ENCODE peak calls at places on chromosomes 3 and 15, in five cellular contexts. P is esophagus muscularis mucosa, C is esophagus squamous epithelium, D is adrenal gland, A is endodermal cell. U is an unnamed sample.

GRCh38 chr15:37217567-37217966 is 117.2 kb upstream of the MEIS2 start:
- DNase-seq in P (no peak), C (no peak), D (no peak), A (no peak), U (no peak)

GRCh38 chr3:107884719-107885460 is 205.9 kb downstream of the CD47 start:
- DNase-seq in P (no peak), C (no peak), D (no peak), A (no peak), U (peak)

GRCh38 chr3:128488636-128488994 is 4.4 kb downstream of the GATA2 start:
- DNase-seq in P (no peak), C (no peak), D (no peak), A (no peak), U (no peak)

GRCh38 chr3:4474683-4475490 is 7.8 kb upstream of the SUMF1 start:
- DNase-seq in P (no peak), C (peak), D (peak), A (no peak), U (peak)

GRCh38 chr3:195182470-195182795 is 88.5 kb downstream of the XXYLT1 start:
- DNase-seq in P (no peak), C (no peak), D (peak), A (no peak), U (peak)

GRCh38 chr3:27568393-27568792 is 84.2 kb upstream of the SLC4A7 start:
- DNase-seq in P (no peak), C (no peak), D (peak), A (no peak), U (peak)

GRCh38 chr15:99307735-99308134 is 56.5 kb downstream of the LRRC28 start:
- DNase-seq in P (no peak), C (no peak), D (no peak), A (no peak), U (no peak)

GRCh38 chr3:127104586-127104985 is 88.3 kb upstream of the PRR23E start:
- DNase-seq in P (no peak), C (no peak), D (no peak), A (peak), U (no peak)

GRCh38 chr15:70318996-70319465 is 221.3 kb upstream of the TLE3 start:
- DNase-seq in P (no peak), C (no peak), D (no peak), A (no peak), U (peak)

GRCh38 chr3:11459147-11459837 is 184.4 kb downstream of the VGLL4 start:
- DNase-seq in P (no peak), C (no peak), D (no peak), A (no peak), U (peak)

GRCh38 chr15:63933522-63933921 is 99.8 kb upstream of the HERC1 start:
- DNase-seq in P (no peak), C (no peak), D (peak), A (no peak), U (no peak)

GRCh38 chr3:132047209-132047608 is 12.4 kb upstream of the CPNE4 start:
- DNase-seq in P (no peak), C (no peak), D (no peak), A (no peak), U (peak)

GRCh38 chr3:18713576-18713951 is 288.4 kb upstream of the SATB1 start:
- DNase-seq in P (no peak), C (no peak), D (no peak), A (no peak), U (no peak)

GRCh38 chr3:152444029-152444641 is 175.4 kb downstream of the MBNL1 start:
- DNase-seq in P (no peak), C (no peak), D (no peak), A (no peak), U (peak)

GRCh38 chr3:66898155-66898554 is 100.0 kb upstream of the KBTBD8 start:
- DNase-seq in P (no peak), C (no peak), D (no peak), A (no peak), U (no peak)

GRCh38 chr3:115072265-115073008 is 74.7 kb downstream of the ZBTB20 start:
- DNase-seq in P (no peak), C (no peak), D (no peak), A (no peak), U (peak)

GRCh38 chr3:190443257-190443656 is 6.4 kb downstream of the TMEM207 start:
- DNase-seq in P (no peak), C (no peak), D (no peak), A (no peak), U (no peak)

GRCh38 chr3:104437131-104437750 is 929.5 kb upstream of the ALCAM start:
- DNase-seq in P (no peak), C (no peak), D (no peak), A (no peak), U (peak)

GRCh38 chr15:85394552-85395333 is 14.3 kb downstream of the AKAP13 start:
- DNase-seq in P (no peak), C (no peak), D (no peak), A (no peak), U (no peak)

DNA sequence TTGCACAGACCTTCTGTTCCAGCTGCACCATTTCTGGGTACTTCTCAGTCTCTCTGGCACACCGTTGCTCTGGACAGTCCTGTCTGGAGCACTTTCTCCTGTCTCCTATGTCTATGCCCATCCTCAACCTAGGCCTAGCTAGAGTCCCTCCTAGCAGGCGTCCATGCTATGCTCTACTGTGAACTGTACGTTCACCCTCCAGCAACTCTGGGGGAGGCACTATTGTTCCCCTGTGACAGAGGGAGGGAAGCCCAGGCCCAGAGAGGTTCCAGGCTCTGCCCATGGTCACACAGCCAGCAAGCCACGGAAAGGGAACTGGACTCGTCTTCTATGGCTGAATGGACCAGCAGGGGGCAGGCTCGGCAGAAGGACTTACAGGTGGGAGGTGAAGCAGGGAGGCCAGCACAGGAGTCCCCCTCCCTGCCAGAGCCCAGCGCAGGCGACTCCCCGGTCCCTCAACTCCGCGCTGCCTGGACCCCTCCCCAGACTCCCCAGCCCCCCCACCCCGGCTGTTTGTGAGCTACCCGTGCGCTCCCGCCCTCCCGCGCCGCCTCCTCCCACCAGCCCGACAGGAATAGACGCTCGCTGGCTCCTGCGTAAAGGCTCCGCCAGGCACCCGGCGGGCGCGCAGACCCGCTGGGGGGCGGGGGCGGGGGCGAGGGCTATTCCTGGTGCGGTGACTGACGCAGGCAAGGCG is 1.7 kb upstream of the LINGO1 start:
- DNase-seq in P (no peak), C (no peak), D (peak), A (peak), U (peak)
- TF ChIP-seq CTCF in P (peak), C (peak), D (no peak), A (peak), U (peak)

GRCh38 chr15:22918056-22918455 is 62.1 kb downstream of the CYFIP1 start:
- DNase-seq in P (no peak), C (no peak), D (no peak), A (no peak), U (peak)

GRCh38 chr15:22917556-22917955 is 62.6 kb downstream of the CYFIP1 start:
- DNase-seq in P (no peak), C (no peak), D (no peak), A (no peak), U (no peak)

GRCh38 chr15:22916606-22917350 is 63.4 kb downstream of the CYFIP1 start:
- DNase-seq in P (no peak), C (no peak), D (no peak), A (no peak), U (no peak)

GRCh38 chr15:22913646-22914380 is 66.4 kb downstream of the CYFIP1 start:
- DNase-seq in P (no peak), C (no peak), D (no peak), A (no peak), U (no peak)

DNA sequence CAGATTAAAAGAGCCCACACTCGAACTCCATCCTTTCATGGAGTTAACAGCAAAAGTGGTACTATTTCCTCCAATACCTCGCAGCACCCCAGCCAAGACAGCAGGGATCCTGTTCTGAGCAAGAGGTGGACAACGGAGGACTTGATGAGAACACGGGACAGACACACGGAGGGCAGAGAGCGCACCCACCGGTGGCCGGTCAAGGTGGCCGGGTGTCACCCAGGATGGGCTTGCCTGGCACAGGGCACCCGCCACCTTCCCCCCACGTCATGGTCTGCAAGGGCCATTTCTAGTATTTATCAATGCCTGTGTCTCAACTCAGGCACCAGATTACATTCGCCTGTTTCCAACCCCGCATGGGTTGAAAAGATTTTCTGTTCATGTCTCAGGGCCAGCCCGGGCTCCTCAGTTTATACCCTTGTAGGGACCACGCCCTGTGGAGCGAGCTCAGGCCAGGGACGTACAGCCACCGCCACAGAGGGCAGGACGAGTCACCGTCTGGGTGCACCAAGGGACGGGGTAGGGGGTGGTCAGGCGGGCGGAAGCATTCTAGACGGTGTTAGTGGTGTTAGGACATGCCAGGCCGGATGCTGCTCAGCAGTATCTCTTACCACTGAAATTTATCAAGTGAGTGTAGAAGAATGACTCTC is 64.2 kb downstream of the CYFIP1 start:
- DNase-seq in P (no peak), C (no peak), D (no peak), A (no peak), U (no peak)
- TF ChIP-seq CTCF in P (no peak), C (no peak), D (no peak), A (no peak), U (no peak)

GRCh38 chr15:68599560-68600071 is 20.8 kb downstream of the CORO2B start:
- DNase-seq in P (no peak), C (no peak), D (peak), A (peak), U (peak)
- TF ChIP-seq CTCF in P (no peak), C (no peak), D (no peak), A (no peak), U (no peak)

GRCh38 chr15:59174846-59175831 is 31.5 kb upstream of the LDHAL6B start:
- DNase-seq in P (no peak), C (no peak), D (peak), A (peak), U (peak)
- TF ChIP-seq CTCF in P (peak), C (peak), D (peak), A (peak), U (peak)

DNA sequence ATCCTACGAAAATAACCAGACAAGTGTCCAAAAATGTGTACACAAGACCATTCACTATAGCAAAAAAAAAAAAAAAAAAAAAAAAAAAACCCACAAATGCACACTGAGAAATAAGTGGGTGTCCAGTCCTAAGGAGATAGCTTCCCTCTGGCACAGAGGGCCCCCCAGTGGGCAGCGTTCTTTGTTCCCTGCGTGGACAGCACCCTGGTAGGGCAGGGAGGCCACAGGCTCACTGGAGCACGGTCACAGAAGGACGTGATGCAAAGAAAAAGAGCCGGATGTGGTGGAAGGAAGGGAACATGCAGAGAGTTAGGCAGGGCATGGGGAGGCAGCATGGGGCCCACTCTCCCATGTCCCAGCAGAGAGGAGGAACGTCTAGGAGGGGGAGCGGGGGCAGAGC is 210.7 kb upstream of the NSMCE3 start:
- DNase-seq in P (peak), C (no peak), D (no peak), A (no peak), U (no peak)
- TF ChIP-seq CTCF in P (no peak), C (no peak), D (no peak), A (no peak), U (no peak)

DNA sequence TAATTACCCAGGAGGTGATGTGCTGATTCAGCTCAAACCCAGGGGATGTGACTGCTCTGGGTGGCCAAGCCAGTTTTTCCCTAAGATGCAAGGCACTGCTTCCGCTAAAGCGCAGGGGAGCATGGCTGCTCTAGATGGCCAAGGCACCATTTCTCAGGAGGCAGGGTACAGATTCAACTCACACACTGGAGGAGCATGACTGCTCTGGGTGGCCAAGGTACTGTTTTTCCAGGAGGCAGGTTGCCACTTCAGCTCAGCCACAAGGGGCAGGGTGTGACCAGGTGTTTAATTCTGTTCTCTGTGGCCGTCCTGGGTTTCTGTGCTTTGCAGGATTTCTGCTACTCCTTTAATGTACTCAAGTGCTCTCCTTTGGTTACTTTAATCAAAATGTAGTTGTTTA is 659.3 kb upstream of the ARRDC4 start:
- DNase-seq in P (no peak), C (no peak), D (no peak), A (peak), U (no peak)
- TF ChIP-seq CTCF in P (no peak), C (no peak), D (no peak), A (peak), U (no peak)

GRCh38 chr3:12495749-12496452 is 11.6 kb downstream of the TSEN2 start:
- DNase-seq in P (no peak), C (no peak), D (peak), A (peak), U (no peak)
- TF ChIP-seq CTCF in P (no peak), C (no peak), D (no peak), A (peak), U (no peak)